ENCODE peak calls at places on chromosomes 5 and 9, in four cellular contexts. D, I, R and T are unnamed samples.

GRCh38 chr5:84603557-84604185 is 219.0 kb upstream of the EDIL3 start:
- DNase-seq in D (no peak), I (no peak), R (no peak), T (no peak)

GRCh38 chr5:179262126-179262920 is 82.9 kb downstream of the ADAMTS2 start:
- DNase-seq in D (no peak), I (no peak), R (no peak), T (no peak)

GRCh38 chr9:2764371-2764770 is 47.1 kb downstream of the KCNV2 start:
- DNase-seq in D (no peak), I (no peak), R (no peak), T (peak)

GRCh38 chr5:103598997-103599556 is 36.5 kb upstream of the NUDT12 start:
- DNase-seq in D (no peak), I (no peak), R (no peak), T (no peak)

GRCh38 chr5:180691046-180691445 is 41.6 kb upstream of the FLT4 start:
- DNase-seq in D (no peak), I (no peak), R (no peak), T (no peak)

GRCh38 chr9:107039546-107039945 is 176.6 kb downstream of the ZNF462 start:
- DNase-seq in D (no peak), I (no peak), R (no peak), T (no peak)

GRCh38 chr9:128787583-128788156 is 617 bp downstream of the TBC1D13 start:
- DNase-seq in D (peak), I (no peak), R (peak), T (no peak)

GRCh38 chr5:124726631-124727362 is 19.6 kb downstream of the ZNF608 start:
- DNase-seq in D (no peak), I (no peak), R (no peak), T (no peak)

GRCh38 chr5:105508519-105508918 is 1945.9 kb upstream of the NUDT12 start:
- DNase-seq in D (peak), I (no peak), R (no peak), T (no peak)

GRCh38 chr9:106921341-106921899 is 58.5 kb downstream of the ZNF462 start:
- DNase-seq in D (peak), I (no peak), R (no peak), T (no peak)

GRCh38 chr5:175741556-175741955 is 83.7 kb downstream of the HRH2 start:
- DNase-seq in D (peak), I (no peak), R (no peak), T (no peak)

GRCh38 chr5:22852807-22853670 is at the start of gene CDH12:
- DNase-seq in D (peak), I (peak), R (peak), T (no peak)

GRCh38 chr5:122493091-122493775 is 181.2 kb downstream of the SNCAIP start:
- DNase-seq in D (peak), I (no peak), R (no peak), T (no peak)

GRCh38 chr5:68149189-68149588 is 66.4 kb upstream of the PIK3R1 start:
- DNase-seq in D (peak), I (no peak), R (no peak), T (no peak)

GRCh38 chr5:32679218-32679617 is 31.9 kb upstream of the NPR3 start:
- DNase-seq in D (no peak), I (no peak), R (peak), T (no peak)

GRCh38 chr9:78682206-78682605 is 385.3 kb downstream of the PSAT1 start:
- DNase-seq in D (no peak), I (no peak), R (no peak), T (no peak)

GRCh38 chr5:157971466-157972324 is 112.8 kb upstream of the CLINT1 start:
- DNase-seq in D (peak), I (peak), R (no peak), T (no peak)

GRCh38 chr5:137122075-137122474 is 377.1 kb downstream of the SPOCK1 start:
- DNase-seq in D (peak), I (no peak), R (no peak), T (no peak)

GRCh38 chr5:120465281-120465961 is 1.3 kb downstream of the PRR16 start:
- DNase-seq in D (peak), I (peak), R (peak), T (no peak)

GRCh38 chr9:102072061-102072764 is 333.8 kb upstream of the GRIN3A start:
- DNase-seq in D (peak), I (no peak), R (no peak), T (no peak)

GRCh38 chr5:98899456-98899855 is 29.4 kb downstream of the CHD1 start:
- DNase-seq in D (no peak), I (no peak), R (no peak), T (no peak)

GRCh38 chr9:13555516-13555915 is 276.0 kb upstream of the MPDZ start:
- DNase-seq in D (no peak), I (no peak), R (no peak), T (no peak)

GRCh38 chr5:131661931-131662330 is 26.9 kb upstream of the RAPGEF6 start:
- DNase-seq in D (no peak), I (no peak), R (no peak), T (no peak)

GRCh38 chr9:93960221-93960970 is 5.2 kb upstream of the BARX1 start:
- DNase-seq in D (peak), I (peak), R (no peak), T (no peak)

GRCh38 chr5:180647465-180647864 is 1.9 kb downstream of the FLT4 start:
- DNase-seq in D (peak), I (no peak), R (no peak), T (no peak)

GRCh38 chr5:132293066-132293991 is 865 bp upstream of the SLC22A4 start:
- DNase-seq in D (peak), I (peak), R (peak), T (peak)

GRCh38 chr5:141799507-141800167 is 78.6 kb downstream of the PCDH1 start:
- DNase-seq in D (no peak), I (no peak), R (no peak), T (no peak)

GRCh38 chr5:143938230-143938629 is 126.3 kb downstream of the HMHB1 start:
- DNase-seq in D (no peak), I (no peak), R (peak), T (no peak)

GRCh38 chr9:68925175-68925574 is 88.7 kb downstream of the PRKACG start:
- DNase-seq in D (no peak), I (no peak), R (no peak), T (no peak)

GRCh38 chr5:34534237-34535108 is 121.7 kb upstream of the RAI14 start:
- DNase-seq in D (peak), I (no peak), R (no peak), T (no peak)

GRCh38 chr5:170277953-170278352 is 19.6 kb downstream of the LCP2 start:
- DNase-seq in D (no peak), I (peak), R (no peak), T (no peak)

GRCh38 chr5:170270670-170271069 is 26.9 kb downstream of the LCP2 start:
- DNase-seq in D (no peak), I (no peak), R (no peak), T (no peak)

GRCh38 chr5:170275376-170275994 is 22.1 kb downstream of the LCP2 start:
- DNase-seq in D (no peak), I (no peak), R (no peak), T (no peak)

GRCh38 chr5:170269579-170269978 is 28.0 kb downstream of the LCP2 start:
- DNase-seq in D (no peak), I (no peak), R (no peak), T (no peak)

GRCh38 chr5:170273968-170274710 is 23.4 kb downstream of the LCP2 start:
- DNase-seq in D (peak), I (peak), R (peak), T (no peak)
- TF ChIP-seq CTCF in D (peak), I (no peak), R (no peak), T (peak)

GRCh38 chr9:131476777-131477345 is 25.9 kb upstream of the POMT1 start:
- DNase-seq in D (no peak), I (no peak), R (no peak), T (no peak)

GRCh38 chr9:131474711-131475110 is 28.0 kb upstream of the POMT1 start:
- DNase-seq in D (no peak), I (no peak), R (no peak), T (no peak)

GRCh38 chr9:131477367-131477766 is 25.4 kb upstream of the POMT1 start:
- DNase-seq in D (no peak), I (no peak), R (no peak), T (no peak)

GRCh38 chr9:131475111-131475955 is 27.4 kb upstream of the POMT1 start:
- DNase-seq in D (no peak), I (no peak), R (no peak), T (no peak)

DNA sequence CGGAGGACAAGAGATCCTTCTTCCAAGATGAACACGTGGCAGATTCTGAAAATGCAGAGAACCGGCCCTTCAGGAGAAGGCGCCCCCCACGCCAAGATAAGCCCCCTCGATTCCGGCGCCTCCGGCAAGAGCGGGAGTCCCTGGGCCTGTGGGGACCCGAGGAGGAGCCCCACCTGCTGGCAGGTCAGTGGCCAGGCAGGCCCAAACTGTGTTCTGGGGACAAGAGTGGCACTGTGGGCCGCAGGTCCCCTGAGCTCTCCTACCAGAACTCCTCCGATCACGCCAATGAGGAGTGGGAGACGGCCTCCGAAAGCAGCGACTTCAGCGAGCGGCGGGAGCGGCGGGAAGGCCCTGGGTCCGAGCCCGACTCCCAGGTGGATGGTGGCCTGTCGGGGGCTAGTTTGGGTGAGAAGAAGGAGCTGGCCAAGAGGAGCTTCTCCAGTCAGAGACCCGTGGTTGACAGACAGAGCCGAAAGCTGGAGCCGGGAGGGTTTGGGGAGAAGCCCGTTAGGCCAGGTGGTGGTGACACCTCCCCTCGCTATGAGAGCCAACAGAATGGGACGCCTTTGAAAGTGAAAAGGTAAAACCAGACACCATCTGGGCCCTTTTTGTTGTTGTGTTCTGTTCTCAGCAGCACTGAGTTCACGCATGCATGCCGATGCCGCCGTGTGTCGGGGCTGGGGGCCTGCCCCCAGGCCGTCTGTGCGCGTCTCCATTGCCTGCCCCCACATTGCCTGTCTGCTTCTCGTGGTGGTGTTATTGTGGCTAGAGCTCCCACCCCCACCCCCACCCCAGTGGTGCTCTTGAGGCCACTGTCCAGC is 26.6 kb upstream of the POMT1 start:
- DNase-seq in D (no peak), I (peak), R (no peak), T (no peak)
- TF ChIP-seq CTCF in D (peak), I (no peak), R (peak), T (peak)

GRCh38 chr5:127602481-127602880 is 46.4 kb upstream of the CTXN3 start:
- DNase-seq in D (no peak), I (no peak), R (no peak), T (no peak)
- TF ChIP-seq CTCF in D (no peak), I (no peak), R (no peak), T (no peak)

GRCh38 chr5:115873392-115873791 is 31.7 kb downstream of the AP3S1 start:
- DNase-seq in D (no peak), I (no peak), R (no peak), T (no peak)

GRCh38 chr5:115872447-115872846 is 30.7 kb downstream of the AP3S1 start:
- DNase-seq in D (no peak), I (no peak), R (no peak), T (no peak)

GRCh38 chr5:115875447-115875846 is 33.7 kb downstream of the AP3S1 start:
- DNase-seq in D (no peak), I (no peak), R (no peak), T (no peak)
- TF ChIP-seq CTCF in D (no peak), I (no peak), R (no peak), T (no peak)

GRCh38 chr9:97958812-97959511 is 21.0 kb upstream of the HEMGN start:
- DNase-seq in D (no peak), I (no peak), R (no peak), T (no peak)
- TF ChIP-seq CTCF in D (no peak), I (no peak), R (no peak), T (no peak)

GRCh38 chr9:136312436-136312835 is 8.5 kb upstream of the CCDC187 start:
- DNase-seq in D (peak), I (no peak), R (peak), T (peak)
- TF ChIP-seq CTCF in D (peak), I (peak), R (peak), T (peak)